ENCODE peak calls at places on chromosome 2, in seven cellular contexts. G is K562, W is tibial nerve, X is GM12878, D is A549, Z is stomach, I is transverse colon. P is an unnamed sample.

GRCh38 chr2:168222095-168222494 is 25.3 kb downstream of the STK39 start:
- DNase-seq in G (no peak), W (no peak), X (no peak), D (no peak), Z (no peak), I (no peak), P (no peak)

GRCh38 chr2:64485961-64486360 is 32.0 kb downstream of the LGALSL start:
- DNase-seq in G (no peak), W (no peak), X (no peak), D (peak; percentile 12), Z (no peak), I (peak; percentile 21), P (no peak)

GRCh38 chr2:160859086-160859485 is 301.1 kb upstream of the TANK start:
- DNase-seq in G (no peak), W (no peak), X (no peak), D (peak; percentile 9), Z (no peak), I (no peak), P (no peak)

GRCh38 chr2:64698668-64699444 is 45.1 kb upstream of the SERTAD2 start:
- DNase-seq in G (no peak), W (no peak), X (peak; percentile 83), D (peak; percentile 70), Z (no peak), I (no peak), P (no peak)

GRCh38 chr2:13050764-13051163 is 334.0 kb downstream of the TRIB2 start:
- DNase-seq in G (no peak), W (no peak), X (no peak), D (no peak), Z (no peak), I (no peak), P (no peak)

GRCh38 chr2:98502556-98503335 is 58.1 kb downstream of the INPP4A start:
- DNase-seq in G (no peak), W (no peak), X (no peak), D (no peak), Z (no peak), I (no peak), P (no peak)

GRCh38 chr2:46885376-46885775 is 30.2 kb downstream of the MCFD2 start:
- DNase-seq in G (no peak), W (no peak), X (no peak), D (no peak), Z (no peak), I (no peak), P (no peak)

GRCh38 chr2:173290046-173290445 is 64.6 kb upstream of the CDCA7 start:
- DNase-seq in G (no peak), W (no peak), X (no peak), D (no peak), Z (no peak), I (no peak), P (no peak)

GRCh38 chr2:8296340-8296739 is 385.5 kb upstream of the ID2 start:
- DNase-seq in G (no peak), W (no peak), X (no peak), D (no peak), Z (no peak), I (no peak), P (no peak)

GRCh38 chr2:61679096-61679495 is 140.9 kb upstream of the XPO1 start:
- DNase-seq in G (no peak), W (no peak), X (no peak), D (no peak), Z (no peak), I (no peak), P (no peak)

GRCh38 chr2:171287036-171287435 is 126.3 kb upstream of the TLK1 start:
- DNase-seq in G (no peak), W (no peak), X (no peak), D (no peak), Z (no peak), I (no peak), P (no peak)

GRCh38 chr2:214750529-214750928 is 59.0 kb downstream of the BARD1 start:
- DNase-seq in G (no peak), W (no peak), X (no peak), D (no peak), Z (no peak), I (no peak), P (no peak)

GRCh38 chr2:46812381-46813024 is 103.1 kb downstream of the MCFD2 start:
- DNase-seq in G (no peak), W (peak; percentile 58), X (no peak), D (peak; percentile 55), Z (no peak), I (no peak), P (peak; percentile 69)

GRCh38 chr2:136242687-136243277 is 124.8 kb upstream of the CXCR4 start:
- DNase-seq in G (no peak), W (no peak), X (no peak), D (no peak), Z (peak; percentile 40), I (peak; percentile 32), P (no peak)

GRCh38 chr2:227103583-227103982 is 60.4 kb downstream of the COL4A4 start:
- DNase-seq in G (no peak), W (no peak), X (no peak), D (no peak), Z (no peak), I (no peak), P (no peak)

GRCh38 chr2:73035899-73036778 is 35.4 kb downstream of the SFXN5 start:
- DNase-seq in G (peak; percentile 37), W (no peak), X (no peak), D (peak; percentile 27), Z (no peak), I (no peak), P (no peak)

GRCh38 chr2:197414515-197414914 is 20.3 kb downstream of the SF3B1 start:
- DNase-seq in G (no peak), W (no peak), X (no peak), D (no peak), Z (no peak), I (no peak), P (no peak)

GRCh38 chr2:206555721-206556120 is 86.6 kb upstream of the FAM237A start:
- DNase-seq in G (no peak), W (no peak), X (no peak), D (no peak), Z (no peak), I (no peak), P (no peak)

GRCh38 chr2:186855216-186855615 is 6.2 kb upstream of the ZSWIM2 start:
- DNase-seq in G (no peak), W (no peak), X (no peak), D (no peak), Z (no peak), I (no peak), P (no peak)

GRCh38 chr2:113754989-113755689 is 1.3 kb downstream of the SLC35F5 start:
- DNase-seq in G (no peak), W (no peak), X (no peak), D (peak; percentile 12), Z (no peak), I (no peak), P (no peak)

GRCh38 chr2:120619579-120619978 is 116.1 kb upstream of the GLI2 start:
- DNase-seq in G (no peak), W (no peak), X (no peak), D (no peak), Z (no peak), I (no peak), P (no peak)
- TF ChIP-seq EP300 in G (no peak), W (no peak), X (no peak), D (no peak), Z (no peak), I (no peak), P (no peak)

GRCh38 chr2:238426568-238427434 is at the start of gene ASB1:
- DNase-seq in G (peak; percentile 81), W (peak; percentile 53), X (peak; percentile 33), D (peak; percentile 76), Z (peak; percentile 71), I (peak; percentile 75), P (peak; percentile 64)

GRCh38 chr2:238425505-238425978 is 1.2 kb upstream of the ASB1 start:
- DNase-seq in G (no peak), W (no peak), X (no peak), D (no peak), Z (peak; percentile 1), I (peak; percentile 45), P (no peak)

GRCh38 chr2:238424313-238424700 is 2.4 kb upstream of the ASB1 start:
- DNase-seq in G (no peak), W (no peak), X (no peak), D (no peak), Z (peak; percentile 9), I (no peak), P (no peak)

GRCh38 chr2:238427435-238428162 is 872 bp downstream of the ASB1 start:
- DNase-seq in G (peak; percentile 21), W (no peak), X (no peak), D (no peak), Z (peak; percentile 18), I (no peak), P (no peak)

DNA sequence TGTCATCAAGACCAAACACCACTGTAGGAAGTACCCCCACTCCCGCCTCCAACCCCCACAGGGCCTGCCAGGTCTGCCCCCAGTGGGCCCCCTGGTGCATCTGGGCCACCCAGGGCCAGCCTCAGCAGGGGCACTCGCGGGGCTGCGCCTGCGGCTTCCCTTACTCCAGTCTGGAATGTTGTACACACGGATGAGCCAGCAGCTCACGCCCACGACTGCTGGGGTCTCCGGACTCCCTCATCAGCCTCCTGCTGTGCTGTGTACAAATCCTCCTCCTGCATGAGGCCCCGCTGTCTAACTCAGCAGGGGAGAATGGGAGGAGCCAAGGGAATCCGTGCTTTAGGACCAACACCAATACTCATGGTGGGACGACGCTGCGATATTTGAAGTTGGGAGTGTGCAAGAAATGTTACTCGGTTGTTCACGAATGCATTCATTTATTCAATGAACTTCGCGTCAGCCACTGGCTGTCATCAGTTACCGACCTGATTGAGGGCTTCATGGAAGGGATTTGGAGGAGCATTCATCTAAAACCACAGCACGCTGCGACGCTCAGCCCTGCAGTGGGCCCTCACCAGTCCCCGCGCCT is 654 bp upstream of the ASB1 start:
- DNase-seq in G (peak; percentile 42), W (no peak), X (no peak), D (peak; percentile 50), Z (peak; percentile 25), I (no peak), P (peak; percentile 51)
- TF ChIP-seq EP300 in G (no peak), W (no peak), X (no peak), D (peak; percentile 12), Z (no peak), I (no peak), P (no peak)

DNA sequence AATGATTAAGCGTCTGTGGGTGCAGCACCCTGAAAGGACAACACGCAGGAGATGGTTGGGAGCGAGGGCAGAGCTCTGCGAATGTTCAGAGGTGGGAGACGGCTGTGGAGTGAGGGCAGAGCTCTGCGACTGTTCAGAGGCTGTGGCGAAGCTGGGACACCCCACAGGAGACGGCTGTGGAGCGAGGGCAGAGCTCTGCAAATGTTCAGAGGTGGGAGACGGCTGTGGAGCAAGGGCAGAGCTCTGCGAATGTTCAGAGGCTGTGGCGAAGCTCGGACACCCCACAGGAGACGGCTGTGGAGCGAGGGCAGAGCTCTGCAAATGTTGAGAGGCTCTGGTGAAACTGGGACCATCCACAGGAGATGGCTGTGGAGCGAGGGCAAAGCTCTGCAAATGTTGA is 40.0 kb upstream of the SNTG2 start:
- DNase-seq in G (no peak), W (no peak), X (no peak), D (no peak), Z (no peak), I (no peak), P (no peak)
- TF ChIP-seq EP300 in G (no peak), W (no peak), X (no peak), D (no peak), Z (no peak), I (no peak), P (no peak)

DNA sequence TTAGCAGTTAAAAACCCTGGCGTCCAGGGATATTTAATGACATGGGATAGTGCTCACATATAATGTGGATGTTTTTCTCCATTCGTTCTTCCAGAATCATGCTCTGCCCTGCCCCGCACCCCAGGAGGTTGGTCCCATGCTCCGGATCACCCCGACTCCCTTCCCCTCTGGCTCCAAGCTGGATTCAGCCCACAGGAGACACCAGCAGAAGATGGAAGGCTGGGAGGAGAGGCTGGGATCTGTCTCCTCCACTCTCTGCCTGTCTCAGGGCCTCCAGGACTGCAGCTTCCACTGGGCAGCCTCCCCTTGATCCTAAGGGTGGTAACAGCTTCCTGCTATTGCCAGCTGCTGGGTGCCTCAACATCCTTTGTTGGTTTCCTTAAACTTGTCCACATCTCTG is 24.5 kb downstream of the TMEM177 start:
- DNase-seq in G (no peak), W (no peak), X (no peak), D (no peak), Z (no peak), I (no peak), P (no peak)
- TF ChIP-seq EP300 in G (no peak), W (no peak), X (no peak), D (no peak), Z (no peak), I (no peak), P (no peak)